ENCODE peak calls at places on chromosomes 6 and 20, in six cellular contexts. One of them, this sample, is unnamed.

GRCh38 chr6:75842732-75843131 is 93.7 kb downstream of the MYO6 start:
- DNase-seq in endothelial cell of umbilical vein: peak; percentile 83
- DNase-seq in cardiac muscle cell: no peak
- DNase-seq in SK-N-SH: no peak
- DNase-seq in uterus: no peak
- DNase-seq in body of pancreas: no peak
- DNase-seq in this sample: no peak

GRCh38 chr20:63534831-63535651 is 2.1 kb downstream of the PTK6 start:
- DNase-seq in body of pancreas: no peak
- DNase-seq in uterus: peak; percentile 16
- DNase-seq in cardiac muscle cell: no peak
- DNase-seq in SK-N-SH: no peak
- DNase-seq in endothelial cell of umbilical vein: no peak
- DNase-seq in this sample: peak; percentile 36

GRCh38 chr6:14059791-14060436 is 57.7 kb upstream of the CD83 start:
- DNase-seq in body of pancreas: peak; percentile 45
- DNase-seq in SK-N-SH: peak; percentile 79
- DNase-seq in cardiac muscle cell: no peak
- DNase-seq in uterus: no peak
- DNase-seq in endothelial cell of umbilical vein: no peak
- DNase-seq in this sample: peak; percentile 73

GRCh38 chr6:82511546-82511945 is 147.9 kb downstream of the TPBG start:
- DNase-seq in SK-N-SH: no peak
- DNase-seq in body of pancreas: no peak
- DNase-seq in endothelial cell of umbilical vein: no peak
- DNase-seq in uterus: no peak
- DNase-seq in cardiac muscle cell: no peak
- DNase-seq in this sample: peak; percentile 8

GRCh38 chr6:100503043-100503442 is 38.3 kb upstream of the SIM1 start:
- DNase-seq in SK-N-SH: no peak
- DNase-seq in uterus: no peak
- DNase-seq in body of pancreas: no peak
- DNase-seq in cardiac muscle cell: no peak
- DNase-seq in endothelial cell of umbilical vein: no peak
- DNase-seq in this sample: no peak

GRCh38 chr6:111579816-111580215 is 25.9 kb downstream of the TRAF3IP2 start:
- DNase-seq in endothelial cell of umbilical vein: no peak
- DNase-seq in body of pancreas: no peak
- DNase-seq in cardiac muscle cell: no peak
- DNase-seq in uterus: no peak
- DNase-seq in SK-N-SH: no peak
- DNase-seq in this sample: no peak

GRCh38 chr6:125020385-125020784 is 58.1 kb downstream of the RNF217 start:
- DNase-seq in uterus: no peak
- DNase-seq in body of pancreas: no peak
- DNase-seq in endothelial cell of umbilical vein: no peak
- DNase-seq in SK-N-SH: no peak
- DNase-seq in cardiac muscle cell: peak; percentile 42
- DNase-seq in this sample: no peak

GRCh38 chr20:23744726-23745646 is 5.7 kb downstream of the CST1 start:
- DNase-seq in uterus: no peak
- DNase-seq in body of pancreas: no peak
- DNase-seq in endothelial cell of umbilical vein: peak; percentile 28
- DNase-seq in SK-N-SH: no peak
- DNase-seq in cardiac muscle cell: no peak
- DNase-seq in this sample: no peak

GRCh38 chr6:45305546-45305945 is 22.6 kb upstream of the RUNX2 start:
- DNase-seq in body of pancreas: no peak
- DNase-seq in cardiac muscle cell: no peak
- DNase-seq in uterus: no peak
- DNase-seq in SK-N-SH: no peak
- DNase-seq in endothelial cell of umbilical vein: no peak
- DNase-seq in this sample: peak; percentile 79

GRCh38 chr6:142280265-142280664 is 21.5 kb upstream of the ADGRG6 start:
- DNase-seq in endothelial cell of umbilical vein: no peak
- DNase-seq in SK-N-SH: no peak
- DNase-seq in uterus: no peak
- DNase-seq in cardiac muscle cell: no peak
- DNase-seq in body of pancreas: no peak
- DNase-seq in this sample: no peak

GRCh38 chr6:99130897-99131873 is 183.4 kb upstream of the FBXL4 start:
- DNase-seq in cardiac muscle cell: no peak
- DNase-seq in uterus: no peak
- DNase-seq in SK-N-SH: no peak
- DNase-seq in endothelial cell of umbilical vein: no peak
- DNase-seq in body of pancreas: no peak
- DNase-seq in this sample: no peak

GRCh38 chr6:135906542-135906941 is 55.0 kb downstream of the PDE7B start:
- DNase-seq in uterus: no peak
- DNase-seq in cardiac muscle cell: peak; percentile 37
- DNase-seq in SK-N-SH: no peak
- DNase-seq in body of pancreas: no peak
- DNase-seq in endothelial cell of umbilical vein: no peak
- DNase-seq in this sample: peak; percentile 86

GRCh38 chr20:57431539-57431835 is 40.3 kb downstream of the RBM38 start:
- DNase-seq in endothelial cell of umbilical vein: no peak
- DNase-seq in SK-N-SH: no peak
- DNase-seq in uterus: no peak
- DNase-seq in body of pancreas: no peak
- DNase-seq in cardiac muscle cell: no peak
- DNase-seq in this sample: no peak

GRCh38 chr6:3527797-3528067 is 70.9 kb upstream of the SLC22A23 start:
- DNase-seq in endothelial cell of umbilical vein: no peak
- DNase-seq in uterus: no peak
- DNase-seq in SK-N-SH: no peak
- DNase-seq in cardiac muscle cell: no peak
- DNase-seq in body of pancreas: no peak
- DNase-seq in this sample: no peak

GRCh38 chr6:105326838-105327745 is 75.8 kb downstream of the PREP start:
- DNase-seq in uterus: no peak
- DNase-seq in SK-N-SH: no peak
- DNase-seq in body of pancreas: no peak
- DNase-seq in cardiac muscle cell: no peak
- DNase-seq in endothelial cell of umbilical vein: no peak
- DNase-seq in this sample: peak; percentile 78

GRCh38 chr6:63804381-63804956 is 168.9 kb downstream of the PHF3 start:
- DNase-seq in endothelial cell of umbilical vein: peak; percentile 55
- DNase-seq in uterus: no peak
- DNase-seq in body of pancreas: no peak
- DNase-seq in SK-N-SH: peak; percentile 57
- DNase-seq in cardiac muscle cell: peak; percentile 85
- DNase-seq in this sample: peak; percentile 98

GRCh38 chr20:60565093-60565492 is 606.9 kb downstream of the CDH26 start:
- DNase-seq in cardiac muscle cell: no peak
- DNase-seq in SK-N-SH: no peak
- DNase-seq in endothelial cell of umbilical vein: no peak
- DNase-seq in uterus: no peak
- DNase-seq in body of pancreas: no peak
- DNase-seq in this sample: no peak

DNA sequence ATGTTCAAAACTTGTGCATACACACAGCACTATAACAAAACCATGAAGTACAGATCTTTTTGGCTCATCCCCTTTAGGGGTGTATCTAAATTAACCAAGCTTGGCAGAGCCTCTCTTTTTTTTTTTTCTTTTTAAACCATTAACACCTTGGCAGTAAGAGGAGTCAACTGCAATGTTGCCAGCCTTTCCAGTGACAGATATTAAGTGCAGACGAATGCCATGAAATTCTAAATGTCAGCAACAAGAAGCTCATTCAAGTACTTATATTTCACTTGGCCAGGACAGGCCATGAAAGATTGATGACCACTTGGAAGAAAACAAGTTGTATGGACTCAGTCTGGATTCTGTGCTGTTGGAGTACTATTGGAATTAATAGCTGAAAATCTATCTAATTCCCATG is 49.8 kb downstream of the SLC17A5 start:
- DNase-seq in SK-N-SH: no peak
- DNase-seq in endothelial cell of umbilical vein: no peak
- DNase-seq in uterus: no peak
- DNase-seq in cardiac muscle cell: no peak
- DNase-seq in body of pancreas: no peak
- DNase-seq in this sample: no peak
- H3K36me3 ChIP-seq in SK-N-SH: no peaks in the 10 kb centered on the region
- H3K36me3 ChIP-seq in endothelial cell of umbilical vein: no peaks in the 10 kb centered on the region
- H3K36me3 ChIP-seq in uterus: no peaks in the 10 kb centered on the region
- H3K36me3 ChIP-seq in cardiac muscle cell: no peaks in the 10 kb centered on the region
- H3K36me3 ChIP-seq in body of pancreas: no peaks in the 10 kb centered on the region
- H3K36me3 ChIP-seq in this sample: no peaks in the 10 kb centered on the region

GRCh38 chr20:5056801-5057599 is 55.7 kb upstream of the SLC23A2 start:
- DNase-seq in SK-N-SH: no peak
- DNase-seq in cardiac muscle cell: peak; percentile 37
- DNase-seq in body of pancreas: peak; percentile 23
- DNase-seq in uterus: no peak
- DNase-seq in endothelial cell of umbilical vein: peak; percentile 23
- DNase-seq in this sample: peak; percentile 49
- TF ChIP-seq CTCF in SK-N-SH: peak; percentile 44
- TF ChIP-seq CTCF in cardiac muscle cell: peak; percentile 50
- TF ChIP-seq CTCF in body of pancreas: no peak
- TF ChIP-seq CTCF in uterus: no peak
- TF ChIP-seq CTCF in endothelial cell of umbilical vein: peak; percentile 47
- TF ChIP-seq CTCF in this sample: peak; percentile 56

DNA sequence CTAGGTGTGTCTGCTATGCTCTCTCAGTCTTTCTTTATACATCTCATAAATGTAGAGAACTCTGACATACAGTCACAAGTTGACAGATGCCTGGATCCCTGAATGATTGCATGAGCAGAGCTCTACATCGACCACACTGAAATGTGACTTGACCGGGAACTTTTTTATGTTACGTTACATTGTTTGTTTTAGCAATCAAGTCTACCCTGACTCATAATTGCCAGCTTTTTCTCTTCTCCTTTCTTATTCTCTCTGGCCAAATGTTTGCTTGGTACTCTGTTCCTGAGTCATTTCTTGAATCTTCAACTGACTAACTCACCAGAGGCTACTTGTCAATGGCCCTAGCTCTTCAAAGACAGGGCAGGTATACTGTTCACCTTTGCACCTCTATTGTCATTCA is 213.6 kb upstream of the DTNBP1 start:
- DNase-seq in cardiac muscle cell: peak; percentile 29
- DNase-seq in SK-N-SH: no peak
- DNase-seq in body of pancreas: no peak
- DNase-seq in endothelial cell of umbilical vein: peak; percentile 35
- DNase-seq in uterus: no peak
- DNase-seq in this sample: peak; percentile 94
- H3K4me3 ChIP-seq in cardiac muscle cell: no peak overlapping the region
- H3K4me3 ChIP-seq in SK-N-SH: no peak overlapping the region
- H3K4me3 ChIP-seq in body of pancreas: no peak overlapping the region
- H3K4me3 ChIP-seq in endothelial cell of umbilical vein: no peak overlapping the region
- H3K4me3 ChIP-seq in uterus: no peak overlapping the region
- H3K4me3 ChIP-seq in this sample: no peak overlapping the region

GRCh38 chr20:37990571-37991151 is 42.6 kb downstream of the TTI1 start:
- DNase-seq in endothelial cell of umbilical vein: peak; percentile 59
- DNase-seq in SK-N-SH: peak; percentile 67
- DNase-seq in body of pancreas: peak; percentile 31
- DNase-seq in uterus: no peak
- DNase-seq in cardiac muscle cell: peak; percentile 65
- DNase-seq in this sample: peak; percentile 96

GRCh38 chr20:37987602-37988290 is 45.5 kb downstream of the TTI1 start:
- DNase-seq in endothelial cell of umbilical vein: no peak
- DNase-seq in body of pancreas: no peak
- DNase-seq in SK-N-SH: peak; percentile 76
- DNase-seq in cardiac muscle cell: no peak
- DNase-seq in uterus: no peak
- DNase-seq in this sample: no peak

GRCh38 chr20:37988555-37988954 is 44.7 kb downstream of the TTI1 start:
- DNase-seq in endothelial cell of umbilical vein: no peak
- DNase-seq in cardiac muscle cell: no peak
- DNase-seq in uterus: no peak
- DNase-seq in SK-N-SH: no peak
- DNase-seq in body of pancreas: no peak
- DNase-seq in this sample: no peak

GRCh38 chr20:37991506-37992302 is 41.6 kb downstream of the TTI1 start:
- DNase-seq in SK-N-SH: no peak
- DNase-seq in uterus: no peak
- DNase-seq in cardiac muscle cell: no peak
- DNase-seq in body of pancreas: no peak
- DNase-seq in endothelial cell of umbilical vein: no peak
- DNase-seq in this sample: peak; percentile 9

GRCh38 chr20:37989601-37990001 is 43.7 kb downstream of the TTI1 start:
- DNase-seq in uterus: no peak
- DNase-seq in SK-N-SH: no peak
- DNase-seq in cardiac muscle cell: no peak
- DNase-seq in endothelial cell of umbilical vein: peak; percentile 60
- DNase-seq in body of pancreas: peak; percentile 36
- DNase-seq in this sample: peak; percentile 63
- H3K36me3 ChIP-seq in uterus: no peaks in the 10 kb centered on the region
- H3K36me3 ChIP-seq in SK-N-SH: peaks cover 23% of the 10 kb centered on the region
- H3K36me3 ChIP-seq in cardiac muscle cell: peaks cover 1% of the 10 kb centered on the region
- H3K36me3 ChIP-seq in endothelial cell of umbilical vein: no peaks in the 10 kb centered on the region
- H3K36me3 ChIP-seq in body of pancreas: no peaks in the 10 kb centered on the region
- H3K36me3 ChIP-seq in this sample: peaks cover 3% of the 10 kb centered on the region

GRCh38 chr20:25195014-25195961 is at the start of gene ENTPD6:
- DNase-seq in uterus: peak; percentile 95
- DNase-seq in endothelial cell of umbilical vein: peak; percentile 91
- DNase-seq in cardiac muscle cell: peak; percentile 91
- DNase-seq in SK-N-SH: peak; percentile 100
- DNase-seq in body of pancreas: peak; percentile 92
- DNase-seq in this sample: peak; percentile 53
- TF ChIP-seq CTCF in uterus: peak; percentile 45
- TF ChIP-seq CTCF in endothelial cell of umbilical vein: no peak
- TF ChIP-seq CTCF in cardiac muscle cell: peak; percentile 36
- TF ChIP-seq CTCF in SK-N-SH: peak; percentile 43
- TF ChIP-seq CTCF in body of pancreas: no peak
- TF ChIP-seq CTCF in this sample: peak; percentile 23

GRCh38 chr20:51715028-51715872 is 52.9 kb downstream of the ATP9A start:
- DNase-seq in SK-N-SH: peak; percentile 50
- DNase-seq in endothelial cell of umbilical vein: no peak
- DNase-seq in uterus: no peak
- DNase-seq in cardiac muscle cell: no peak
- DNase-seq in body of pancreas: no peak
- DNase-seq in this sample: no peak
- H3K4me3 ChIP-seq in SK-N-SH: no peak overlapping the region
- H3K4me3 ChIP-seq in endothelial cell of umbilical vein: no peak overlapping the region
- H3K4me3 ChIP-seq in uterus: no peak overlapping the region
- H3K4me3 ChIP-seq in cardiac muscle cell: no peak overlapping the region
- H3K4me3 ChIP-seq in body of pancreas: no peak overlapping the region
- H3K4me3 ChIP-seq in this sample: no peak overlapping the region

GRCh38 chr20:62289131-62289530 is 13.7 kb upstream of the ADRM1 start:
- DNase-seq in uterus: no peak
- DNase-seq in endothelial cell of umbilical vein: no peak
- DNase-seq in SK-N-SH: no peak
- DNase-seq in cardiac muscle cell: no peak
- DNase-seq in body of pancreas: no peak
- DNase-seq in this sample: no peak
- H3K36me3 ChIP-seq in uterus: no peaks in the 10 kb centered on the region
- H3K36me3 ChIP-seq in endothelial cell of umbilical vein: no peaks in the 10 kb centered on the region
- H3K36me3 ChIP-seq in SK-N-SH: peaks cover 28% of the 10 kb centered on the region
- H3K36me3 ChIP-seq in cardiac muscle cell: peaks cover 25% of the 10 kb centered on the region
- H3K36me3 ChIP-seq in body of pancreas: peaks cover 11% of the 10 kb centered on the region
- H3K36me3 ChIP-seq in this sample: peaks cover 26% of the 10 kb centered on the region

GRCh38 chr6:351011-351866 is 40.3 kb upstream of the IRF4 start:
- DNase-seq in SK-N-SH: no peak
- DNase-seq in cardiac muscle cell: no peak
- DNase-seq in body of pancreas: no peak
- DNase-seq in uterus: no peak
- DNase-seq in endothelial cell of umbilical vein: no peak
- DNase-seq in this sample: no peak
- TF ChIP-seq CTCF in SK-N-SH: no peak
- TF ChIP-seq CTCF in cardiac muscle cell: no peak
- TF ChIP-seq CTCF in body of pancreas: no peak
- TF ChIP-seq CTCF in uterus: no peak
- TF ChIP-seq CTCF in endothelial cell of umbilical vein: no peak
- TF ChIP-seq CTCF in this sample: no peak

This sample was measured in bronchial epithelial cell.